ENCODE peak calls at places on chromosomes 12 and 14, in six cellular contexts. One of them, this sample, is unnamed.

GRCh38 chr14:74658535-74659130 is 46.6 kb upstream of the LTBP2 start:
- DNase-seq in GM13976: no peak
- DNase-seq in hypothalamus: no peak
- DNase-seq in nephron progenitor cell: no peak
- DNase-seq in AG08396: peak
- DNase-seq in smooth muscle cell of the brain vasculature: no peak
- DNase-seq in this sample: no peak

GRCh38 chr14:50667491-50668007 is 557 bp downstream of the SAV1 start:
- DNase-seq in GM13976: peak
- DNase-seq in hypothalamus: no peak
- DNase-seq in nephron progenitor cell: no peak
- DNase-seq in AG08396: no peak
- DNase-seq in smooth muscle cell of the brain vasculature: no peak
- DNase-seq in this sample: peak

GRCh38 chr14:78088941-78089340 is 81.2 kb upstream of the NRXN3 start:
- DNase-seq in GM13976: no peak
- DNase-seq in hypothalamus: no peak
- DNase-seq in nephron progenitor cell: no peak
- DNase-seq in AG08396: no peak
- DNase-seq in smooth muscle cell of the brain vasculature: no peak
- DNase-seq in this sample: no peak

GRCh38 chr12:112168561-112168971 is 43.2 kb downstream of the TRAFD1 start:
- DNase-seq in GM13976: no peak
- DNase-seq in hypothalamus: no peak
- DNase-seq in nephron progenitor cell: no peak
- DNase-seq in AG08396: no peak
- DNase-seq in smooth muscle cell of the brain vasculature: no peak
- DNase-seq in this sample: no peak

GRCh38 chr12:32650508-32650907 is 28.6 kb upstream of the DNM1L start:
- DNase-seq in GM13976: no peak
- DNase-seq in hypothalamus: no peak
- DNase-seq in nephron progenitor cell: no peak
- DNase-seq in AG08396: no peak
- DNase-seq in smooth muscle cell of the brain vasculature: no peak
- DNase-seq in this sample: no peak

GRCh38 chr12:21296751-21297406 is 37.8 kb downstream of the SLCO1A2 start:
- DNase-seq in GM13976: peak
- DNase-seq in hypothalamus: no peak
- DNase-seq in nephron progenitor cell: peak
- DNase-seq in AG08396: peak
- DNase-seq in smooth muscle cell of the brain vasculature: no peak
- DNase-seq in this sample: peak

GRCh38 chr12:30391766-30392366 is 303.8 kb downstream of the IPO8 start:
- DNase-seq in GM13976: no peak
- DNase-seq in hypothalamus: no peak
- DNase-seq in nephron progenitor cell: no peak
- DNase-seq in AG08396: no peak
- DNase-seq in smooth muscle cell of the brain vasculature: no peak
- DNase-seq in this sample: no peak

GRCh38 chr14:55131782-55132181 is 2.7 kb downstream of the LGALS3 start:
- DNase-seq in GM13976: no peak
- DNase-seq in hypothalamus: no peak
- DNase-seq in nephron progenitor cell: no peak
- DNase-seq in AG08396: no peak
- DNase-seq in smooth muscle cell of the brain vasculature: no peak
- DNase-seq in this sample: no peak

GRCh38 chr12:4275869-4276253 is 2.3 kb downstream of the CCND2 start:
- DNase-seq in GM13976: no peak
- DNase-seq in hypothalamus: no peak
- DNase-seq in nephron progenitor cell: peak
- DNase-seq in AG08396: no peak
- DNase-seq in smooth muscle cell of the brain vasculature: no peak
- DNase-seq in this sample: no peak

GRCh38 chr12:46244273-46244672 is 24.6 kb downstream of the SLC38A1 start:
- DNase-seq in GM13976: no peak
- DNase-seq in hypothalamus: no peak
- DNase-seq in nephron progenitor cell: no peak
- DNase-seq in AG08396: no peak
- DNase-seq in smooth muscle cell of the brain vasculature: no peak
- DNase-seq in this sample: no peak

GRCh38 chr12:24014240-24014639 is 64.8 kb upstream of the SOX5 start:
- DNase-seq in GM13976: no peak
- DNase-seq in hypothalamus: no peak
- DNase-seq in nephron progenitor cell: no peak
- DNase-seq in AG08396: no peak
- DNase-seq in smooth muscle cell of the brain vasculature: no peak
- DNase-seq in this sample: no peak

GRCh38 chr12:52432559-52433207 is 1.5 kb downstream of the KRT75 start:
- DNase-seq in GM13976: no peak
- DNase-seq in hypothalamus: no peak
- DNase-seq in nephron progenitor cell: no peak
- DNase-seq in AG08396: no peak
- DNase-seq in smooth muscle cell of the brain vasculature: no peak
- DNase-seq in this sample: no peak

GRCh38 chr12:67052981-67053380 is 216.2 kb upstream of the CAND1 start:
- DNase-seq in GM13976: no peak
- DNase-seq in hypothalamus: no peak
- DNase-seq in nephron progenitor cell: no peak
- DNase-seq in AG08396: no peak
- DNase-seq in smooth muscle cell of the brain vasculature: no peak
- DNase-seq in this sample: no peak

This sample was measured in HEK293T.